ENCODE peak calls at places on chromosomes 5 and 9, in seven cellular contexts. One of them, this sample, is unnamed.

GRCh38 chr5:74081126-74081525 is 455.1 kb downstream of the ARHGEF28 start:
- DNase-seq in GM12892: no peak
- DNase-seq in GM12891: no peak
- DNase-seq in HepG2: no peak
- DNase-seq in H1: no peak
- DNase-seq in GM12878: no peak
- DNase-seq in K562: no peak
- DNase-seq in this sample: no peak

GRCh38 chr9:133421615-133422542 is at the start of gene ADAMTS13:
- DNase-seq in GM12892: peak; percentile 54
- DNase-seq in GM12891: no peak
- DNase-seq in HepG2: peak; percentile 74
- DNase-seq in H1: no peak
- DNase-seq in GM12878: peak; percentile 72
- DNase-seq in K562: no peak
- DNase-seq in this sample: no peak

GRCh38 chr5:114305402-114306207 is 56.3 kb upstream of the KCNN2 start:
- DNase-seq in GM12892: no peak
- DNase-seq in GM12891: no peak
- DNase-seq in HepG2: peak; percentile 1
- DNase-seq in H1: no peak
- DNase-seq in GM12878: no peak
- DNase-seq in K562: no peak
- DNase-seq in this sample: no peak

GRCh38 chr9:87549774-87550173 is 52.1 kb downstream of the DAPK1 start:
- DNase-seq in GM12892: no peak
- DNase-seq in GM12891: no peak
- DNase-seq in HepG2: no peak
- DNase-seq in H1: no peak
- DNase-seq in GM12878: no peak
- DNase-seq in K562: no peak
- DNase-seq in this sample: no peak

GRCh38 chr9:69674741-69675438 is 2.7 kb upstream of the APBA1 start:
- DNase-seq in GM12892: no peak
- DNase-seq in GM12891: no peak
- DNase-seq in HepG2: no peak
- DNase-seq in H1: no peak
- DNase-seq in GM12878: no peak
- DNase-seq in K562: no peak
- DNase-seq in this sample: no peak

GRCh38 chr5:74763504-74763903 is 3.4 kb downstream of the GFM2 start:
- DNase-seq in GM12892: no peak
- DNase-seq in GM12891: no peak
- DNase-seq in HepG2: no peak
- DNase-seq in H1: no peak
- DNase-seq in GM12878: no peak
- DNase-seq in K562: no peak
- DNase-seq in this sample: no peak

GRCh38 chr9:31674264-31674663 is 710.2 kb upstream of the ACO1 start:
- DNase-seq in GM12892: no peak
- DNase-seq in GM12891: no peak
- DNase-seq in HepG2: no peak
- DNase-seq in H1: no peak
- DNase-seq in GM12878: no peak
- DNase-seq in K562: no peak
- DNase-seq in this sample: no peak

GRCh38 chr5:128007939-128008338 is 75.6 kb upstream of the SLC12A2 start:
- DNase-seq in GM12892: no peak
- DNase-seq in GM12891: no peak
- DNase-seq in HepG2: no peak
- DNase-seq in H1: no peak
- DNase-seq in GM12878: no peak
- DNase-seq in K562: no peak
- DNase-seq in this sample: no peak

GRCh38 chr9:16705121-16705604 is 165.3 kb downstream of the BNC2 start:
- DNase-seq in GM12892: no peak
- DNase-seq in GM12891: no peak
- DNase-seq in HepG2: no peak
- DNase-seq in H1: peak; percentile 70
- DNase-seq in GM12878: no peak
- DNase-seq in K562: peak; percentile 5
- DNase-seq in this sample: peak; percentile 20

GRCh38 chr5:126334755-126335154 is 88.5 kb upstream of the GRAMD2B start:
- DNase-seq in GM12892: no peak
- DNase-seq in GM12891: no peak
- DNase-seq in HepG2: no peak
- DNase-seq in H1: no peak
- DNase-seq in GM12878: no peak
- DNase-seq in K562: no peak
- DNase-seq in this sample: no peak

GRCh38 chr5:2387224-2388004 is 364.1 kb downstream of the IRX2 start:
- DNase-seq in GM12892: no peak
- DNase-seq in GM12891: no peak
- DNase-seq in HepG2: no peak
- DNase-seq in H1: no peak
- DNase-seq in GM12878: no peak
- DNase-seq in K562: no peak
- DNase-seq in this sample: no peak

GRCh38 chr5:90518666-90519065 is 10.7 kb downstream of the LYSMD3 start:
- DNase-seq in GM12892: no peak
- DNase-seq in GM12891: no peak
- DNase-seq in HepG2: no peak
- DNase-seq in H1: no peak
- DNase-seq in GM12878: no peak
- DNase-seq in K562: no peak
- DNase-seq in this sample: no peak

GRCh38 chr5:32249668-32250067 is 63.1 kb downstream of the MTMR12 start:
- DNase-seq in GM12892: no peak
- DNase-seq in GM12891: no peak
- DNase-seq in HepG2: peak; percentile 36
- DNase-seq in H1: no peak
- DNase-seq in GM12878: no peak
- DNase-seq in K562: no peak
- DNase-seq in this sample: no peak

GRCh38 chr5:38468978-38469706 is 87.3 kb downstream of the LIFR start:
- DNase-seq in GM12892: no peak
- DNase-seq in GM12891: no peak
- DNase-seq in HepG2: no peak
- DNase-seq in H1: no peak
- DNase-seq in GM12878: no peak
- DNase-seq in K562: no peak
- DNase-seq in this sample: no peak

GRCh38 chr9:18456624-18457237 is 17.2 kb upstream of the ADAMTSL1 start:
- DNase-seq in GM12892: no peak
- DNase-seq in GM12891: no peak
- DNase-seq in HepG2: peak; percentile 23
- DNase-seq in H1: no peak
- DNase-seq in GM12878: no peak
- DNase-seq in K562: no peak
- DNase-seq in this sample: no peak

GRCh38 chr5:167295686-167296015 is 995.8 kb upstream of the WWC1 start:
- DNase-seq in GM12892: no peak
- DNase-seq in GM12891: no peak
- DNase-seq in HepG2: no peak
- DNase-seq in H1: no peak
- DNase-seq in GM12878: no peak
- DNase-seq in K562: no peak
- DNase-seq in this sample: no peak

GRCh38 chr9:125971050-125971449 is 223.9 kb downstream of the PBX3 start:
- DNase-seq in GM12892: no peak
- DNase-seq in GM12891: no peak
- DNase-seq in HepG2: no peak
- DNase-seq in H1: no peak
- DNase-seq in GM12878: no peak
- DNase-seq in K562: no peak
- DNase-seq in this sample: no peak

GRCh38 chr9:125968975-125969374 is 221.8 kb downstream of the PBX3 start:
- DNase-seq in GM12892: no peak
- DNase-seq in GM12891: no peak
- DNase-seq in HepG2: no peak
- DNase-seq in H1: no peak
- DNase-seq in GM12878: no peak
- DNase-seq in K562: no peak
- DNase-seq in this sample: no peak

GRCh38 chr9:125969868-125970267 is 222.7 kb downstream of the PBX3 start:
- DNase-seq in GM12892: no peak
- DNase-seq in GM12891: no peak
- DNase-seq in HepG2: no peak
- DNase-seq in H1: no peak
- DNase-seq in GM12878: no peak
- DNase-seq in K562: no peak
- DNase-seq in this sample: no peak

GRCh38 chr9:125969462-125969861 is 222.3 kb downstream of the PBX3 start:
- DNase-seq in GM12892: no peak
- DNase-seq in GM12891: no peak
- DNase-seq in HepG2: no peak
- DNase-seq in H1: no peak
- DNase-seq in GM12878: no peak
- DNase-seq in K562: no peak
- DNase-seq in this sample: no peak

DNA sequence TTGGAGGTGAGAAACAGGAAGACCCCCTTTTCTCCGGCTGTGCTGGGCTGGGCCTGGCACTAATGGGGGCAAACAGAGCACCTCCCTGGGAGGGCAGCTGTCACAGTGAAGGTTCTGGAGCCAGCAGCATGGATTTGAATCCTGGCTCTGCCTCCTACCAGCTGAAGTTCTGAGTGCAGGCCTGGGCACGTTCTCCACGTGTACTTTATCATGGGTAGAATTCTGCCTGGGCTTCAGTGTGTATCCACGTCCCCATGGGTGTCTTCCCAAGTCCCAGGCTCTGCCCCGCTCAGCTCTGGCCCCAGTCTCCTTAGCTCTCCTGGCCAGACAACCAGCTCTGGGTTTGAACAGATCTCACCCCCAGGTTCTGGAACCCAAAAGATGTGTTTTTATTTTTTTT is 223.2 kb downstream of the PBX3 start:
- DNase-seq in GM12892: no peak
- DNase-seq in GM12891: no peak
- DNase-seq in HepG2: no peak
- DNase-seq in H1: no peak
- DNase-seq in GM12878: no peak
- DNase-seq in K562: no peak
- DNase-seq in this sample: no peak
- TF ChIP-seq TAF1 in GM12892: no peak
- TF ChIP-seq TAF1 in GM12891: no peak
- TF ChIP-seq TAF1 in HepG2: no peak
- TF ChIP-seq TAF1 in H1: no peak
- TF ChIP-seq TAF1 in GM12878: no peak
- TF ChIP-seq TAF1 in K562: no peak
- TF ChIP-seq TAF1 in this sample: no peak

DNA sequence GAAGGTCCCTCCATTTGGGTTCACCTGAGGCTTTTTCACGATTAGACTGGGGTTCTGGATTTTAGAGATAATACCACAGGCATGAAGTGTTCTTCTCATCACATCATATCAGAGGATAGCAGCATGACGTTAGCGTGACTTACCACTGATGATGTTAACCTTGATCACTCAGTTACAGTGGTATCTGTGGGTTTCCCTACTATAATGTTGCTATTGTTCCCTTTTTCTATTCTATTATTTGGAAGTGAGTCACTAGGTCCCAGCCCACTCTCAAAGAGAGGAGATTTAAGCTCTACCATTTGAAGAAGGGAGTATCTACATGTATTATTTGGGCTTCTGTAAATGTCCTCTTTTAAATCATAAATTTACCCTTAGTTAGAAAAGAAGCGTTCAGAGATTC is 300.0 kb downstream of the MAST4 start:
- DNase-seq in GM12892: no peak
- DNase-seq in GM12891: no peak
- DNase-seq in HepG2: no peak
- DNase-seq in H1: no peak
- DNase-seq in GM12878: no peak
- DNase-seq in K562: no peak
- DNase-seq in this sample: no peak
- TF ChIP-seq TAF1 in GM12892: no peak
- TF ChIP-seq TAF1 in GM12891: no peak
- TF ChIP-seq TAF1 in HepG2: no peak
- TF ChIP-seq TAF1 in H1: no peak
- TF ChIP-seq TAF1 in GM12878: no peak
- TF ChIP-seq TAF1 in K562: no peak
- TF ChIP-seq TAF1 in this sample: no peak

DNA sequence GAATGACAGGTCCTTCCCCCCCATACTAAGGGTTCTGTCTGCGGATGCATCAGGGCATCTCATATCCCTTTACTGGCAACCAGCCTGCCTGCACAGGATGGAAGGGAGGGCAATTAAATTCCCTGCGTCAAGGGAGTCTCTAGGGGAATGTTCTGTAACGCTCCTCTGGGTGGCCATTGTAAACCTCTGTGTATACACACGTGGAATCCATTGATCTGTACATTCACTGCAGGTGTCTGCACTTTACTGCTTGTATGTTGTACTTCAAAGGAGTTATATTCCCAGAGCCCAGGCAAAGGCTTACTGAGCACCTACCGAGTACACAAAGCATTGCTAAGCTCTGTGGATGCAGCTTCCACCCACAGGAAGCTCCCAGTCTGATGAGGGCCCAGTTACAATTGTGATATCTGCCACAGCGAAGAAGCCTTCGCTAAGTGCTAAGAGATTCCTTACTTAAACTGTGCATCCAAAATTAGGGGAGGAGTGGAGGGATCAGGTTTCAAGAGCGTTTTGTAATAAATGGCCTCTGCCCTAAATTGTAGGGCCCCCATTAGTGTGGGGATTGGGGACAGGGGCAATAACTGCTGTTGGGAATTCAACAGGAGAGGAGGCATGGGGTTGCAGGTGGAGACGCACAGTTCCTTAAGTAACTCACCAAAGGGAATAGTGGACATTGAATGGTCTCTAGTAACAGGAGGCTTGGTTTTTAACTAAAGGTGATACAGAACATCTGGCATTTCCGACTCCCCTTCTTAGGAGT is 1.5 kb upstream of the RETREG1 start:
- DNase-seq in GM12892: no peak
- DNase-seq in GM12891: no peak
- DNase-seq in HepG2: no peak
- DNase-seq in H1: no peak
- DNase-seq in GM12878: no peak
- DNase-seq in K562: no peak
- DNase-seq in this sample: peak; percentile 22
- TF ChIP-seq TAF1 in GM12892: no peak
- TF ChIP-seq TAF1 in GM12891: no peak
- TF ChIP-seq TAF1 in HepG2: no peak
- TF ChIP-seq TAF1 in H1: no peak
- TF ChIP-seq TAF1 in GM12878: no peak
- TF ChIP-seq TAF1 in K562: no peak
- TF ChIP-seq TAF1 in this sample: no peak

DNA sequence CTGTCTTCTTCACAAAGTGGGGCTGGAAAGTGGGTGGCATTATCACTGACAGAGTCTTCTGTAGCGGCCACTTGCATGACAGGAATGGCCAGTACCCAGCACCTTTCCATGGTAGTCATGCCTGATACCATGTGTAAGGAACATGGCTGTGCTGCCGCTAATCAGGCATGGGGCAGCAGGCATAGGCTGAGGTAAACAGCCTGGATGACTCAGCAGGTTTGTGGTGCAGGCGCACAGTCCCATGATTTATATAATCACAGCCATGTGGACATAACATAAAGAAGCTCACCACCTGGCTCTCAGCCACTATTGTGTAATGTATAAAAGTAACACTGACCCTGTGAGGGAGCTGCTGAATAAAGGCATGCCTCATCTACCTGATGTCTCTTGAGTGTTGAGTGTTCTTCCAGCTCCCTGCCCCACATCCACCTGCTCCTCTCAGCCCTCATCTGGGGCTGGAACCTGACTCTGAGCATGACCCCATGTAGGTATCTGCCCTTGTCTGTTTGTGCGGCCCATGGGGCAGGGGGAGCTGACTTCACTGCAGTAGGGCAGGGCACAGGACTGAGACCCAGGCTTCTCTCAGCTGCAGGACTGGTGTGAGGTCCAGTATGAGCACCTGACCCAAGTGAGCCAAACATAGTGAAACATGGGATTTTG is 13.2 kb upstream of the ICE1 start:
- DNase-seq in GM12892: no peak
- DNase-seq in GM12891: no peak
- DNase-seq in HepG2: no peak
- DNase-seq in H1: no peak
- DNase-seq in GM12878: no peak
- DNase-seq in K562: no peak
- DNase-seq in this sample: no peak
- TF ChIP-seq TAF1 in GM12892: no peak
- TF ChIP-seq TAF1 in GM12891: no peak
- TF ChIP-seq TAF1 in HepG2: no peak
- TF ChIP-seq TAF1 in H1: no peak
- TF ChIP-seq TAF1 in GM12878: no peak
- TF ChIP-seq TAF1 in K562: no peak
- TF ChIP-seq TAF1 in this sample: no peak